ENCODE peak calls at places on chromosomes 3 and 15, in ten cellular contexts. One of them, this sample, is unnamed.

GRCh38 chr15:88652456-88653199 is 13.8 kb downstream of the ISG20 start:
- DNase-seq in T follicular helper cell: no peak
- DNase-seq in GM03348: no peak
- DNase-seq in activated gamma-delta T cell treated with Interleukin-2 at 50 U/mL for 16 hours: no peak
- DNase-seq in glutamatergic neuron: no peak
- DNase-seq in progenitor cell of endocrine pancreas: no peak
- DNase-seq in T-cell: peak; percentile 10
- DNase-seq in 8988T: no peak
- DNase-seq in activated naive CD8-positive, alpha-beta T cell treated with anti-CD3 and anti-CD28 coated beads for 36 hours: no peak
- DNase-seq in epithelial cell of esophagus: no peak
- DNase-seq in this sample: no peak

GRCh38 chr15:64951777-64952418 is 37.8 kb downstream of the SPG21 start:
- DNase-seq in T follicular helper cell: no peak
- DNase-seq in GM03348: no peak
- DNase-seq in activated gamma-delta T cell treated with Interleukin-2 at 50 U/mL for 16 hours: no peak
- DNase-seq in glutamatergic neuron: no peak
- DNase-seq in progenitor cell of endocrine pancreas: no peak
- DNase-seq in T-cell: no peak
- DNase-seq in 8988T: no peak
- DNase-seq in activated naive CD8-positive, alpha-beta T cell treated with anti-CD3 and anti-CD28 coated beads for 36 hours: no peak
- DNase-seq in epithelial cell of esophagus: no peak
- DNase-seq in this sample: no peak

GRCh38 chr3:61570813-61571212 is 9.4 kb downstream of the PTPRG start:
- DNase-seq in T follicular helper cell: no peak
- DNase-seq in GM03348: no peak
- DNase-seq in activated gamma-delta T cell treated with Interleukin-2 at 50 U/mL for 16 hours: no peak
- DNase-seq in glutamatergic neuron: no peak
- DNase-seq in progenitor cell of endocrine pancreas: no peak
- DNase-seq in T-cell: no peak
- DNase-seq in 8988T: no peak
- DNase-seq in activated naive CD8-positive, alpha-beta T cell treated with anti-CD3 and anti-CD28 coated beads for 36 hours: no peak
- DNase-seq in epithelial cell of esophagus: no peak
- DNase-seq in this sample: no peak

GRCh38 chr3:38165722-38166387 is 518 bp downstream of the OXSR1 start:
- DNase-seq in T follicular helper cell: peak; percentile 19
- DNase-seq in GM03348: peak; percentile 64
- DNase-seq in activated gamma-delta T cell treated with Interleukin-2 at 50 U/mL for 16 hours: no peak
- DNase-seq in glutamatergic neuron: peak; percentile 74
- DNase-seq in progenitor cell of endocrine pancreas: peak; percentile 50
- DNase-seq in T-cell: no peak
- DNase-seq in 8988T: peak; percentile 55
- DNase-seq in activated naive CD8-positive, alpha-beta T cell treated with anti-CD3 and anti-CD28 coated beads for 36 hours: no peak
- DNase-seq in epithelial cell of esophagus: peak; percentile 57
- DNase-seq in this sample: peak; percentile 15

GRCh38 chr3:11944052-11944673 is 60.0 kb upstream of the SYN2 start:
- DNase-seq in T follicular helper cell: no peak
- DNase-seq in GM03348: peak; percentile 53
- DNase-seq in activated gamma-delta T cell treated with Interleukin-2 at 50 U/mL for 16 hours: no peak
- DNase-seq in glutamatergic neuron: no peak
- DNase-seq in progenitor cell of endocrine pancreas: no peak
- DNase-seq in T-cell: no peak
- DNase-seq in 8988T: peak; percentile 24
- DNase-seq in activated naive CD8-positive, alpha-beta T cell treated with anti-CD3 and anti-CD28 coated beads for 36 hours: no peak
- DNase-seq in epithelial cell of esophagus: peak; percentile 47
- DNase-seq in this sample: peak; percentile 40

GRCh38 chr3:57079221-57079831 is 18.9 kb downstream of the SPATA12 start:
- DNase-seq in T follicular helper cell: no peak
- DNase-seq in GM03348: peak; percentile 88
- DNase-seq in activated gamma-delta T cell treated with Interleukin-2 at 50 U/mL for 16 hours: no peak
- DNase-seq in glutamatergic neuron: peak; percentile 81
- DNase-seq in progenitor cell of endocrine pancreas: peak; percentile 65
- DNase-seq in T-cell: no peak
- DNase-seq in 8988T: peak; percentile 86
- DNase-seq in activated naive CD8-positive, alpha-beta T cell treated with anti-CD3 and anti-CD28 coated beads for 36 hours: no peak
- DNase-seq in epithelial cell of esophagus: peak; percentile 47
- DNase-seq in this sample: no peak

GRCh38 chr3:11818033-11818432 is 28.7 kb downstream of the TAMM41 start:
- DNase-seq in T follicular helper cell: no peak
- DNase-seq in GM03348: no peak
- DNase-seq in activated gamma-delta T cell treated with Interleukin-2 at 50 U/mL for 16 hours: no peak
- DNase-seq in glutamatergic neuron: no peak
- DNase-seq in progenitor cell of endocrine pancreas: no peak
- DNase-seq in T-cell: no peak
- DNase-seq in 8988T: no peak
- DNase-seq in activated naive CD8-positive, alpha-beta T cell treated with anti-CD3 and anti-CD28 coated beads for 36 hours: no peak
- DNase-seq in epithelial cell of esophagus: peak; percentile 97
- DNase-seq in this sample: no peak

GRCh38 chr15:96122077-96123027 is 208.1 kb upstream of the NR2F2 start:
- DNase-seq in T follicular helper cell: no peak
- DNase-seq in GM03348: peak; percentile 19
- DNase-seq in activated gamma-delta T cell treated with Interleukin-2 at 50 U/mL for 16 hours: no peak
- DNase-seq in glutamatergic neuron: no peak
- DNase-seq in progenitor cell of endocrine pancreas: no peak
- DNase-seq in T-cell: no peak
- DNase-seq in 8988T: no peak
- DNase-seq in activated naive CD8-positive, alpha-beta T cell treated with anti-CD3 and anti-CD28 coated beads for 36 hours: no peak
- DNase-seq in epithelial cell of esophagus: peak; percentile 41
- DNase-seq in this sample: peak; percentile 45

GRCh38 chr15:31848621-31849020 is 181.7 kb upstream of the CHRNA7 start:
- DNase-seq in T follicular helper cell: no peak
- DNase-seq in GM03348: no peak
- DNase-seq in activated gamma-delta T cell treated with Interleukin-2 at 50 U/mL for 16 hours: no peak
- DNase-seq in glutamatergic neuron: no peak
- DNase-seq in progenitor cell of endocrine pancreas: no peak
- DNase-seq in T-cell: no peak
- DNase-seq in 8988T: no peak
- DNase-seq in activated naive CD8-positive, alpha-beta T cell treated with anti-CD3 and anti-CD28 coated beads for 36 hours: no peak
- DNase-seq in epithelial cell of esophagus: no peak
- DNase-seq in this sample: no peak

GRCh38 chr15:48333553-48333952 is 2.3 kb downstream of the DUT start:
- DNase-seq in T follicular helper cell: no peak
- DNase-seq in GM03348: no peak
- DNase-seq in activated gamma-delta T cell treated with Interleukin-2 at 50 U/mL for 16 hours: no peak
- DNase-seq in glutamatergic neuron: no peak
- DNase-seq in progenitor cell of endocrine pancreas: no peak
- DNase-seq in T-cell: no peak
- DNase-seq in 8988T: no peak
- DNase-seq in activated naive CD8-positive, alpha-beta T cell treated with anti-CD3 and anti-CD28 coated beads for 36 hours: no peak
- DNase-seq in epithelial cell of esophagus: no peak
- DNase-seq in this sample: no peak

GRCh38 chr3:194042947-194043346 is 93.0 kb upstream of the HES1 start:
- DNase-seq in T follicular helper cell: no peak
- DNase-seq in GM03348: peak; percentile 75
- DNase-seq in activated gamma-delta T cell treated with Interleukin-2 at 50 U/mL for 16 hours: no peak
- DNase-seq in glutamatergic neuron: no peak
- DNase-seq in progenitor cell of endocrine pancreas: no peak
- DNase-seq in T-cell: no peak
- DNase-seq in 8988T: no peak
- DNase-seq in activated naive CD8-positive, alpha-beta T cell treated with anti-CD3 and anti-CD28 coated beads for 36 hours: no peak
- DNase-seq in epithelial cell of esophagus: peak; percentile 63
- DNase-seq in this sample: peak; percentile 76

GRCh38 chr3:188518416-188518815 is 364.5 kb downstream of the LPP start:
- DNase-seq in T follicular helper cell: no peak
- DNase-seq in GM03348: no peak
- DNase-seq in activated gamma-delta T cell treated with Interleukin-2 at 50 U/mL for 16 hours: no peak
- DNase-seq in glutamatergic neuron: no peak
- DNase-seq in progenitor cell of endocrine pancreas: no peak
- DNase-seq in T-cell: no peak
- DNase-seq in 8988T: no peak
- DNase-seq in activated naive CD8-positive, alpha-beta T cell treated with anti-CD3 and anti-CD28 coated beads for 36 hours: no peak
- DNase-seq in epithelial cell of esophagus: no peak
- DNase-seq in this sample: peak; percentile 28

GRCh38 chr3:159817136-159817535 is 171.5 kb upstream of the IL12A start:
- DNase-seq in T follicular helper cell: no peak
- DNase-seq in GM03348: no peak
- DNase-seq in activated gamma-delta T cell treated with Interleukin-2 at 50 U/mL for 16 hours: no peak
- DNase-seq in glutamatergic neuron: no peak
- DNase-seq in progenitor cell of endocrine pancreas: no peak
- DNase-seq in T-cell: no peak
- DNase-seq in 8988T: no peak
- DNase-seq in activated naive CD8-positive, alpha-beta T cell treated with anti-CD3 and anti-CD28 coated beads for 36 hours: no peak
- DNase-seq in epithelial cell of esophagus: no peak
- DNase-seq in this sample: no peak

GRCh38 chr3:130276203-130276803 is 69.2 kb upstream of the COL6A5 start:
- DNase-seq in T follicular helper cell: no peak
- DNase-seq in GM03348: peak; percentile 79
- DNase-seq in activated gamma-delta T cell treated with Interleukin-2 at 50 U/mL for 16 hours: no peak
- DNase-seq in glutamatergic neuron: no peak
- DNase-seq in progenitor cell of endocrine pancreas: no peak
- DNase-seq in T-cell: no peak
- DNase-seq in 8988T: peak; percentile 32
- DNase-seq in activated naive CD8-positive, alpha-beta T cell treated with anti-CD3 and anti-CD28 coated beads for 36 hours: no peak
- DNase-seq in epithelial cell of esophagus: peak; percentile 66
- DNase-seq in this sample: peak; percentile 54

GRCh38 chr15:58222698-58223097 is 84.5 kb downstream of the AQP9 start:
- DNase-seq in T follicular helper cell: no peak
- DNase-seq in GM03348: peak; percentile 52
- DNase-seq in activated gamma-delta T cell treated with Interleukin-2 at 50 U/mL for 16 hours: no peak
- DNase-seq in glutamatergic neuron: no peak
- DNase-seq in progenitor cell of endocrine pancreas: no peak
- DNase-seq in T-cell: no peak
- DNase-seq in 8988T: no peak
- DNase-seq in activated naive CD8-positive, alpha-beta T cell treated with anti-CD3 and anti-CD28 coated beads for 36 hours: no peak
- DNase-seq in epithelial cell of esophagus: no peak
- DNase-seq in this sample: peak; percentile 38

GRCh38 chr3:190356246-190356645 is 31.7 kb upstream of the CLDN16 start:
- DNase-seq in T follicular helper cell: no peak
- DNase-seq in GM03348: no peak
- DNase-seq in activated gamma-delta T cell treated with Interleukin-2 at 50 U/mL for 16 hours: no peak
- DNase-seq in glutamatergic neuron: no peak
- DNase-seq in progenitor cell of endocrine pancreas: no peak
- DNase-seq in T-cell: no peak
- DNase-seq in 8988T: no peak
- DNase-seq in activated naive CD8-positive, alpha-beta T cell treated with anti-CD3 and anti-CD28 coated beads for 36 hours: no peak
- DNase-seq in epithelial cell of esophagus: peak; percentile 33
- DNase-seq in this sample: no peak